ENCODE peak calls at places on chromosomes 2 and 18, in seven cellular contexts. One of them, this sample, is unnamed.

GRCh38 chr2:26922638-26923466 is 47.6 kb upstream of the MAPRE3 start:
- DNase-seq in LoVo: peak; percentile 9
- DNase-seq in heart left ventricle: no peak
- DNase-seq in putamen: peak; percentile 87
- DNase-seq in transverse colon: peak; percentile 28
- DNase-seq in activated CD8-positive, alpha-beta memory T cell treated with anti-CD3 and anti-CD28 coated beads, Interleukin-2, amount 10 ng/mL, durations not matched to agents 7 days and 5 days: peak; percentile 52
- DNase-seq in SW480: peak; percentile 78
- DNase-seq in this sample: peak; percentile 86

GRCh38 chr2:9002637-9003365 is 683 bp downstream of the MBOAT2 start:
- DNase-seq in transverse colon: peak; percentile 23
- DNase-seq in LoVo: no peak
- DNase-seq in activated CD8-positive, alpha-beta memory T cell treated with anti-CD3 and anti-CD28 coated beads, Interleukin-2, amount 10 ng/mL, durations not matched to agents 7 days and 5 days: no peak
- DNase-seq in SW480: peak; percentile 50
- DNase-seq in putamen: peak; percentile 29
- DNase-seq in heart left ventricle: peak; percentile 64
- DNase-seq in this sample: peak; percentile 50

GRCh38 chr2:29012211-29012681 is 31.1 kb downstream of the TOGARAM2 start:
- DNase-seq in heart left ventricle: peak; percentile 85
- DNase-seq in LoVo: no peak
- DNase-seq in SW480: no peak
- DNase-seq in putamen: no peak
- DNase-seq in transverse colon: peak; percentile 42
- DNase-seq in activated CD8-positive, alpha-beta memory T cell treated with anti-CD3 and anti-CD28 coated beads, Interleukin-2, amount 10 ng/mL, durations not matched to agents 7 days and 5 days: peak; percentile 89
- DNase-seq in this sample: no peak

GRCh38 chr2:226798422-226799210 is 1.0 kb downstream of the IRS1 start:
- DNase-seq in activated CD8-positive, alpha-beta memory T cell treated with anti-CD3 and anti-CD28 coated beads, Interleukin-2, amount 10 ng/mL, durations not matched to agents 7 days and 5 days: peak; percentile 72
- DNase-seq in transverse colon: peak; percentile 67
- DNase-seq in heart left ventricle: peak; percentile 78
- DNase-seq in LoVo: no peak
- DNase-seq in putamen: peak; percentile 58
- DNase-seq in SW480: no peak
- DNase-seq in this sample: no peak

GRCh38 chr2:222993920-222994650 is 57.9 kb upstream of the KCNE4 start:
- DNase-seq in SW480: peak; percentile 8
- DNase-seq in putamen: peak; percentile 90
- DNase-seq in transverse colon: peak; percentile 73
- DNase-seq in activated CD8-positive, alpha-beta memory T cell treated with anti-CD3 and anti-CD28 coated beads, Interleukin-2, amount 10 ng/mL, durations not matched to agents 7 days and 5 days: no peak
- DNase-seq in heart left ventricle: peak; percentile 79
- DNase-seq in LoVo: peak; percentile 19
- DNase-seq in this sample: peak; percentile 15

GRCh38 chr2:219627105-219628100 is at the start of gene SLC4A3:
- DNase-seq in putamen: no peak
- DNase-seq in transverse colon: no peak
- DNase-seq in activated CD8-positive, alpha-beta memory T cell treated with anti-CD3 and anti-CD28 coated beads, Interleukin-2, amount 10 ng/mL, durations not matched to agents 7 days and 5 days: no peak
- DNase-seq in LoVo: peak; percentile 28
- DNase-seq in heart left ventricle: peak; percentile 79
- DNase-seq in SW480: peak; percentile 33
- DNase-seq in this sample: peak; percentile 43

GRCh38 chr2:154263206-154263605 is 391.5 kb downstream of the GALNT13 start:
- DNase-seq in SW480: no peak
- DNase-seq in activated CD8-positive, alpha-beta memory T cell treated with anti-CD3 and anti-CD28 coated beads, Interleukin-2, amount 10 ng/mL, durations not matched to agents 7 days and 5 days: no peak
- DNase-seq in transverse colon: no peak
- DNase-seq in LoVo: no peak
- DNase-seq in putamen: no peak
- DNase-seq in heart left ventricle: no peak
- DNase-seq in this sample: no peak

GRCh38 chr18:49524951-49525350 is 36.9 kb upstream of the LIPG start:
- DNase-seq in SW480: no peak
- DNase-seq in putamen: no peak
- DNase-seq in activated CD8-positive, alpha-beta memory T cell treated with anti-CD3 and anti-CD28 coated beads, Interleukin-2, amount 10 ng/mL, durations not matched to agents 7 days and 5 days: no peak
- DNase-seq in heart left ventricle: no peak
- DNase-seq in transverse colon: no peak
- DNase-seq in LoVo: no peak
- DNase-seq in this sample: no peak

GRCh38 chr2:237281900-237282306 is 132.1 kb downstream of the COL6A3 start:
- DNase-seq in heart left ventricle: no peak
- DNase-seq in SW480: peak; percentile 18
- DNase-seq in activated CD8-positive, alpha-beta memory T cell treated with anti-CD3 and anti-CD28 coated beads, Interleukin-2, amount 10 ng/mL, durations not matched to agents 7 days and 5 days: no peak
- DNase-seq in putamen: no peak
- DNase-seq in LoVo: peak; percentile 38
- DNase-seq in transverse colon: no peak
- DNase-seq in this sample: no peak

GRCh38 chr18:26657618-26658581 is 109.5 kb upstream of the KCTD1 start:
- DNase-seq in heart left ventricle: no peak
- DNase-seq in transverse colon: no peak
- DNase-seq in activated CD8-positive, alpha-beta memory T cell treated with anti-CD3 and anti-CD28 coated beads, Interleukin-2, amount 10 ng/mL, durations not matched to agents 7 days and 5 days: no peak
- DNase-seq in putamen: no peak
- DNase-seq in SW480: no peak
- DNase-seq in LoVo: no peak
- DNase-seq in this sample: peak; percentile 19

GRCh38 chr2:241866896-241867631 is 2.5 kb upstream of the RTP5 start:
- DNase-seq in LoVo: no peak
- DNase-seq in putamen: no peak
- DNase-seq in SW480: no peak
- DNase-seq in transverse colon: no peak
- DNase-seq in activated CD8-positive, alpha-beta memory T cell treated with anti-CD3 and anti-CD28 coated beads, Interleukin-2, amount 10 ng/mL, durations not matched to agents 7 days and 5 days: no peak
- DNase-seq in heart left ventricle: peak; percentile 44
- DNase-seq in this sample: no peak

GRCh38 chr2:11303290-11304013 is 41.0 kb downstream of the ROCK2 start:
- DNase-seq in transverse colon: no peak
- DNase-seq in heart left ventricle: no peak
- DNase-seq in LoVo: no peak
- DNase-seq in activated CD8-positive, alpha-beta memory T cell treated with anti-CD3 and anti-CD28 coated beads, Interleukin-2, amount 10 ng/mL, durations not matched to agents 7 days and 5 days: no peak
- DNase-seq in SW480: no peak
- DNase-seq in putamen: peak; percentile 43
- DNase-seq in this sample: no peak

GRCh38 chr2:230220347-230220969 is 674 bp upstream of the SP110 start:
- DNase-seq in activated CD8-positive, alpha-beta memory T cell treated with anti-CD3 and anti-CD28 coated beads, Interleukin-2, amount 10 ng/mL, durations not matched to agents 7 days and 5 days: no peak
- DNase-seq in SW480: no peak
- DNase-seq in putamen: no peak
- DNase-seq in transverse colon: no peak
- DNase-seq in heart left ventricle: no peak
- DNase-seq in LoVo: peak; percentile 11
- DNase-seq in this sample: no peak

GRCh38 chr2:227106845-227107759 is 56.9 kb downstream of the COL4A4 start:
- DNase-seq in transverse colon: peak; percentile 53
- DNase-seq in LoVo: peak; percentile 56
- DNase-seq in heart left ventricle: no peak
- DNase-seq in SW480: peak; percentile 52
- DNase-seq in putamen: peak; percentile 11
- DNase-seq in activated CD8-positive, alpha-beta memory T cell treated with anti-CD3 and anti-CD28 coated beads, Interleukin-2, amount 10 ng/mL, durations not matched to agents 7 days and 5 days: peak; percentile 59
- DNase-seq in this sample: peak; percentile 49

GRCh38 chr2:77270433-77270832 is 251.7 kb downstream of the LRRTM4 start:
- DNase-seq in heart left ventricle: no peak
- DNase-seq in putamen: no peak
- DNase-seq in SW480: no peak
- DNase-seq in transverse colon: no peak
- DNase-seq in LoVo: peak; percentile 54
- DNase-seq in activated CD8-positive, alpha-beta memory T cell treated with anti-CD3 and anti-CD28 coated beads, Interleukin-2, amount 10 ng/mL, durations not matched to agents 7 days and 5 days: no peak
- DNase-seq in this sample: no peak

GRCh38 chr2:71190959-71191943 is 35.7 kb downstream of the PAIP2B start:
- DNase-seq in putamen: peak; percentile 68
- DNase-seq in LoVo: no peak
- DNase-seq in heart left ventricle: no peak
- DNase-seq in SW480: peak; percentile 45
- DNase-seq in transverse colon: no peak
- DNase-seq in activated CD8-positive, alpha-beta memory T cell treated with anti-CD3 and anti-CD28 coated beads, Interleukin-2, amount 10 ng/mL, durations not matched to agents 7 days and 5 days: no peak
- DNase-seq in this sample: no peak

GRCh38 chr2:16487686-16488085 is 177.9 kb downstream of the CYRIA start:
- DNase-seq in SW480: peak; percentile 52
- DNase-seq in activated CD8-positive, alpha-beta memory T cell treated with anti-CD3 and anti-CD28 coated beads, Interleukin-2, amount 10 ng/mL, durations not matched to agents 7 days and 5 days: no peak
- DNase-seq in LoVo: peak; percentile 24
- DNase-seq in transverse colon: no peak
- DNase-seq in heart left ventricle: no peak
- DNase-seq in putamen: no peak
- DNase-seq in this sample: peak; percentile 33

GRCh38 chr2:42053791-42054656 is 6.2 kb downstream of the PKDCC start:
- DNase-seq in putamen: no peak
- DNase-seq in SW480: no peak
- DNase-seq in LoVo: no peak
- DNase-seq in activated CD8-positive, alpha-beta memory T cell treated with anti-CD3 and anti-CD28 coated beads, Interleukin-2, amount 10 ng/mL, durations not matched to agents 7 days and 5 days: no peak
- DNase-seq in heart left ventricle: peak; percentile 70
- DNase-seq in transverse colon: peak; percentile 66
- DNase-seq in this sample: no peak

GRCh38 chr18:63506336-63506646 is 29.5 kb downstream of the SERPINB5 start:
- DNase-seq in transverse colon: no peak
- DNase-seq in SW480: no peak
- DNase-seq in activated CD8-positive, alpha-beta memory T cell treated with anti-CD3 and anti-CD28 coated beads, Interleukin-2, amount 10 ng/mL, durations not matched to agents 7 days and 5 days: no peak
- DNase-seq in LoVo: no peak
- DNase-seq in putamen: no peak
- DNase-seq in heart left ventricle: no peak
- DNase-seq in this sample: no peak

GRCh38 chr2:186059096-186059495 is 320.5 kb downstream of the FSIP2 start:
- DNase-seq in putamen: peak; percentile 3
- DNase-seq in transverse colon: no peak
- DNase-seq in activated CD8-positive, alpha-beta memory T cell treated with anti-CD3 and anti-CD28 coated beads, Interleukin-2, amount 10 ng/mL, durations not matched to agents 7 days and 5 days: no peak
- DNase-seq in SW480: no peak
- DNase-seq in LoVo: no peak
- DNase-seq in heart left ventricle: no peak
- DNase-seq in this sample: peak; percentile 75

GRCh38 chr2:139529045-139529444 is 748.9 kb upstream of the NXPH2 start:
- DNase-seq in putamen: no peak
- DNase-seq in LoVo: no peak
- DNase-seq in activated CD8-positive, alpha-beta memory T cell treated with anti-CD3 and anti-CD28 coated beads, Interleukin-2, amount 10 ng/mL, durations not matched to agents 7 days and 5 days: no peak
- DNase-seq in SW480: no peak
- DNase-seq in transverse colon: peak; percentile 9
- DNase-seq in heart left ventricle: no peak
- DNase-seq in this sample: peak; percentile 21

GRCh38 chr18:13376841-13377351 is 158.3 kb downstream of the LDLRAD4 start:
- DNase-seq in LoVo: no peak
- DNase-seq in activated CD8-positive, alpha-beta memory T cell treated with anti-CD3 and anti-CD28 coated beads, Interleukin-2, amount 10 ng/mL, durations not matched to agents 7 days and 5 days: peak; percentile 65
- DNase-seq in SW480: no peak
- DNase-seq in heart left ventricle: no peak
- DNase-seq in putamen: no peak
- DNase-seq in transverse colon: no peak
- DNase-seq in this sample: no peak

GRCh38 chr2:235463893-235464292 is 29.9 kb upstream of the AGAP1 start:
- DNase-seq in putamen: peak; percentile 14
- DNase-seq in transverse colon: no peak
- DNase-seq in heart left ventricle: peak; percentile 76
- DNase-seq in SW480: no peak
- DNase-seq in LoVo: no peak
- DNase-seq in activated CD8-positive, alpha-beta memory T cell treated with anti-CD3 and anti-CD28 coated beads, Interleukin-2, amount 10 ng/mL, durations not matched to agents 7 days and 5 days: no peak
- DNase-seq in this sample: no peak

GRCh38 chr2:42931147-42931817 is 138.9 kb upstream of the HAAO start:
- DNase-seq in transverse colon: peak; percentile 44
- DNase-seq in activated CD8-positive, alpha-beta memory T cell treated with anti-CD3 and anti-CD28 coated beads, Interleukin-2, amount 10 ng/mL, durations not matched to agents 7 days and 5 days: no peak
- DNase-seq in putamen: no peak
- DNase-seq in LoVo: no peak
- DNase-seq in heart left ventricle: peak; percentile 55
- DNase-seq in SW480: peak; percentile 29
- DNase-seq in this sample: no peak